ENCODE peak calls at places on chromosomes 2 and 18, in eight cellular contexts. L is upper lobe of left lung, J is stomach, X is K562, R is A549, T is esophagus muscularis mucosa, E is transverse colon, Z is sigmoid colon. C is an unnamed sample. For H3K9me3 and H3K4me1, the result is how much of the 10 kb centered on the place peaks cover.

GRCh38 chr18:24937624-24938285 is 414.2 kb downstream of the ZNF521 start:
- DNase-seq in Z (no peak), X (no peak), R (no peak), E (no peak), L (no peak), T (peak), J (no peak), C (no peak)

GRCh38 chr18:3511980-3512379 is 62.0 kb downstream of the TGIF1 start:
- DNase-seq in X (peak), E (no peak), J (no peak), T (no peak), L (no peak), R (no peak), Z (no peak), C (no peak)

GRCh38 chr2:74250189-74250631 is 51.8 kb downstream of the MTHFD2 start:
- DNase-seq in E (peak), T (no peak), R (peak), Z (no peak), L (peak), X (peak), J (peak), C (no peak)

GRCh38 chr18:50847192-50847591 is 27.4 kb upstream of the MRO start:
- DNase-seq in J (no peak), L (no peak), E (no peak), X (no peak), T (no peak), Z (no peak), R (no peak), C (no peak)

GRCh38 chr2:164960159-164960558 is 4.8 kb upstream of the SLC38A11 start:
- DNase-seq in X (no peak), L (no peak), Z (no peak), E (no peak), J (no peak), R (no peak), T (no peak), C (no peak)

GRCh38 chr18:9669016-9669415 is 39.1 kb upstream of the RAB31 start:
- DNase-seq in Z (no peak), R (no peak), L (no peak), X (no peak), E (no peak), J (no peak), T (no peak), C (no peak)

GRCh38 chr18:22324191-22325131 is 93.3 kb downstream of the CTAGE1 start:
- DNase-seq in T (no peak), X (peak), Z (no peak), R (no peak), E (peak), L (peak), J (peak), C (no peak)

GRCh38 chr18:2991241-2991640 is 21.7 kb downstream of the LPIN2 start:
- DNase-seq in X (no peak), T (no peak), E (no peak), J (no peak), R (no peak), L (no peak), Z (no peak), C (no peak)

GRCh38 chr2:181828122-181828705 is 63.3 kb upstream of the ITPRID2 start:
- DNase-seq in L (no peak), R (no peak), T (no peak), Z (no peak), J (no peak), X (peak), E (no peak), C (no peak)

GRCh38 chr18:51751901-51752300 is 554.4 kb upstream of the MEX3C start:
- DNase-seq in J (no peak), Z (no peak), E (no peak), T (no peak), R (no peak), X (no peak), L (no peak), C (no peak)

GRCh38 chr2:129396980-129397599 is 582.4 kb upstream of the RAB6C start:
- DNase-seq in Z (no peak), X (peak), T (no peak), E (no peak), J (no peak), R (no peak), L (no peak), C (no peak)

GRCh38 chr2:48607307-48608014 is 10.2 kb upstream of the GTF2A1L start:
- DNase-seq in X (peak), E (no peak), R (no peak), J (no peak), T (no peak), Z (no peak), L (no peak), C (no peak)

GRCh38 chr2:232449964-232450363 is 6.0 kb upstream of the ALPI start:
- DNase-seq in E (no peak), J (no peak), R (no peak), X (no peak), L (no peak), Z (no peak), T (no peak), C (no peak)

GRCh38 chr2:189134485-189134884 is 45.1 kb downstream of the COL5A2 start:
- DNase-seq in Z (no peak), J (no peak), X (no peak), T (no peak), L (no peak), R (no peak), E (no peak), C (no peak)

GRCh38 chr2:172299741-172300140 is 127.6 kb upstream of the ITGA6 start:
- DNase-seq in E (peak), L (no peak), X (no peak), R (no peak), J (peak), Z (no peak), T (no peak), C (no peak)

GRCh38 chr2:55947759-55948158 is 24.2 kb upstream of the EFEMP1 start:
- DNase-seq in R (no peak), Z (no peak), T (no peak), L (no peak), J (no peak), E (no peak), X (no peak), C (no peak)

GRCh38 chr2:205590759-205591158 is 91.5 kb upstream of the NRP2 start:
- DNase-seq in J (no peak), E (no peak), L (no peak), Z (no peak), T (no peak), R (no peak), X (no peak), C (no peak)

GRCh38 chr2:25567406-25567805 is 106.0 kb downstream of the DTNB start:
- DNase-seq in J (no peak), T (no peak), R (peak), L (no peak), E (no peak), X (peak), Z (no peak), C (no peak)

GRCh38 chr2:202442882-202443281 is 66.8 kb downstream of the BMPR2 start:
- DNase-seq in R (no peak), E (no peak), X (peak), Z (no peak), J (no peak), T (no peak), L (no peak), C (no peak)

GRCh38 chr2:42933824-42934254 is 141.5 kb upstream of the HAAO start:
- DNase-seq in J (peak), X (no peak), E (no peak), L (no peak), R (no peak), T (no peak), Z (no peak), C (no peak)

GRCh38 chr2:227862227-227862740 is 9.1 kb upstream of the DAW1 start:
- DNase-seq in R (peak), J (peak), X (peak), L (peak), E (peak), T (no peak), Z (no peak), C (no peak)

GRCh38 chr2:174760845-174761473 is 3.3 kb downstream of the CHRNA1 start:
- DNase-seq in L (no peak), Z (no peak), X (no peak), R (no peak), J (no peak), T (no peak), E (no peak), C (no peak)

GRCh38 chr2:168208652-168209051 is 38.7 kb downstream of the STK39 start:
- DNase-seq in L (no peak), X (peak), E (no peak), R (no peak), T (no peak), Z (no peak), J (no peak), C (no peak)

GRCh38 chr2:226652388-226652787 is 147.2 kb downstream of the IRS1 start:
- DNase-seq in X (no peak), Z (no peak), E (no peak), T (no peak), L (no peak), R (no peak), J (no peak), C (no peak)

GRCh38 chr2:33275689-33276444 is 200.6 kb upstream of the RASGRP3 start:
- DNase-seq in R (peak), E (no peak), L (peak), X (peak), Z (peak), J (peak), T (no peak), C (peak)

GRCh38 chr2:159982270-159982669 is 80.1 kb downstream of the PLA2R1 start:
- DNase-seq in E (peak), R (no peak), T (no peak), L (peak), Z (peak), J (no peak), X (no peak), C (no peak)

GRCh38 chr2:17910971-17911370 is 32.5 kb downstream of the KCNS3 start:
- DNase-seq in J (no peak), E (no peak), X (no peak), T (no peak), L (no peak), Z (no peak), R (no peak), C (no peak)

GRCh38 chr2:36489296-36489695 is 108.7 kb downstream of the FEZ2 start:
- DNase-seq in R (no peak), Z (no peak), J (no peak), X (no peak), T (no peak), L (no peak), E (no peak), C (no peak)
- TF ChIP-seq EP300 in R (no peak), Z (no peak), J (no peak), X (no peak), T (no peak), L (no peak), E (no peak), C (no peak)

DNA sequence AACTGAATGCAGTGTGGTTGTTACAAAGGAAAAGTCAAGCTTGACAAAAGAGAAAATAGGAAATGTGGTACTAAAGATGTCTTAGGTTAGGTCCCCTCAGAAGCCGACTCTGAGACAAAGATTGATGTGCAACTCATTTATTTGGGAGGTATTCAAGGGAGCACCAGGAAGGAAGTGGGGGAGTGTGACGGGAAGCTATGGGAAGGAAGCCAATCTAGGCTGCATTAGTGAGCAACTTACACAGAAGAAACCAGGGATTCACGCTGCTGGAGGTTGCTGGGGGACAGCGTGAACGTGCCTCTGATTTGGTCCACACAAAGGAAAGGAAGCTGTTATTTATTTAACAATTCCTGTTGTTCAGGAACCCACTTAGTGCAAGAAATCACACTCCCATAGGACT is 127.8 kb upstream of the LINC00305 start:
- DNase-seq in X (no peak), Z (no peak), J (no peak), E (no peak), L (no peak), T (no peak), R (no peak), C (no peak)
- H3K9me3 ChIP-seq in X (under half), Z (under half), J (under half), E (under half), L (under half), T (under half), R (under half), C (under half)

GRCh38 chr2:64277101-64277849 is 133.1 kb upstream of the PELI1 start:
- DNase-seq in L (no peak), T (peak), Z (no peak), X (no peak), J (no peak), R (no peak), E (no peak), C (no peak)
- H3K4me1 ChIP-seq in L (under half), T (under half), Z (under half), X (under half), J (under half), R (under half), E (under half), C (under half)

DNA sequence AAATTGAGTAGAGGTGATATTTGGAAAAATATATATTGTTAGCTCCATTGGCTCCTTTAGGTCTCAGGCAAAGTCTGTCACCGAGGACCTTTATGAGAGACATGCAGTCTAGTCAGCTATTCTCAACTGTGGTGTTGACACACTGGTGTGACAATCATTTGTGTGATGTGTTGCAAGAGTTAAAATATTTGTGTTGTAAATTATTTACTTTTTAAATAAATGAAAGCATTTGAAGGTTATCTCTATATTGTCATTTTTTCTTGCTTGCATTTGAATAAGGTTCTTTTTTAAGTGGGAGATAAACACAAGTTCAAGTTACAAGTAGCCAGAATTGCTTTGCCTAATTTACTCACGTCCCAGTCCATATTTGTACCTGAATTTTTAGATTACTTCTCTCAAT is 4.3 kb downstream of the REL start:
- DNase-seq in J (no peak), L (no peak), Z (no peak), R (no peak), X (peak), E (no peak), T (no peak), C (no peak)
- TF ChIP-seq EP300 in J (no peak), L (no peak), Z (no peak), R (no peak), X (no peak), E (no peak), T (no peak), C (no peak)

DNA sequence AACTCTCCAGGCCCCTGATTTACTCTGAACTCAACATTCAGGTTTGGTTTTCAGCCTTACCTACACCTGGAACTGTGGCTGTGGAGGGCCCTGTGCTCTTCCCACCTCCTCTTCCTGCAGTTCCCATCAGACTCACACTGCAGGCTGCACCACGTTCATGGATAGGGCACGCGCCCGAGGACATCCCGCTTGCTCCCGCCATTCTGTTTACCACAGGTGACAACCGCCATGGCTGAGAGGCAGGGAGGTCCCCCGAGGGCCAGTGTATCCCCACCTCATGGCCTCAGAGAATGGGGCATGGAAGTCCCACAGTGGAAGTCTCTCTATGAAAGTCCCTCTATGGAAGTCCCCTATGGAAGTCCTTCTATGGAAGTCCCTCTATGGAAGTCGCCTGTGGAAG is 358.5 kb upstream of the SALL3 start:
- DNase-seq in R (no peak), L (no peak), X (no peak), E (no peak), J (no peak), Z (no peak), T (no peak), C (no peak)
- H3K9me3 ChIP-seq in R (under half), L (under half), X (under half), E (under half), J (under half), Z (under half), T (under half), C (under half)

GRCh38 chr2:177243476-177243875 is 21.1 kb downstream of the NFE2L2 start:
- DNase-seq in T (no peak), Z (no peak), R (no peak), J (no peak), X (no peak), L (no peak), E (no peak), C (no peak)
- H3K4me1 ChIP-seq in T (half or more), Z (half or more), R (half or more), J (half or more), X (under half), L (half or more), E (half or more), C (half or more)